ENCODE peak calls at places on chromosome 9, in eight cellular contexts. One of them, this sample, is unnamed.

GRCh38 chr9:87793292-87793691 is 67.4 kb downstream of the CTSL start:
- DNase-seq in uterus: no peak
- DNase-seq in spleen: no peak
- DNase-seq in vagina: no peak
- DNase-seq in HCT116: no peak
- DNase-seq in suprapubic skin: no peak
- DNase-seq in heart left ventricle: no peak
- DNase-seq in K562: peak
- DNase-seq in this sample: no peak

GRCh38 chr9:134208310-134208841 is 44.0 kb upstream of the RNU6ATAC start:
- DNase-seq in uterus: peak
- DNase-seq in spleen: peak
- DNase-seq in vagina: no peak
- DNase-seq in HCT116: no peak
- DNase-seq in suprapubic skin: peak
- DNase-seq in heart left ventricle: peak
- DNase-seq in K562: no peak
- DNase-seq in this sample: no peak

GRCh38 chr9:34997375-34997774 is 7.8 kb downstream of the DNAJB5 start:
- DNase-seq in uterus: no peak
- DNase-seq in spleen: no peak
- DNase-seq in vagina: no peak
- DNase-seq in HCT116: no peak
- DNase-seq in suprapubic skin: no peak
- DNase-seq in heart left ventricle: no peak
- DNase-seq in K562: peak
- DNase-seq in this sample: no peak

GRCh38 chr9:85208666-85209065 is 533.1 kb downstream of the AGTPBP1 start:
- DNase-seq in uterus: no peak
- DNase-seq in spleen: no peak
- DNase-seq in vagina: no peak
- DNase-seq in HCT116: no peak
- DNase-seq in suprapubic skin: no peak
- DNase-seq in heart left ventricle: no peak
- DNase-seq in K562: no peak
- DNase-seq in this sample: no peak

GRCh38 chr9:130866474-130866965 is 30.1 kb downstream of the QRFP start:
- DNase-seq in uterus: peak
- DNase-seq in spleen: peak
- DNase-seq in vagina: no peak
- DNase-seq in HCT116: peak
- DNase-seq in suprapubic skin: peak
- DNase-seq in heart left ventricle: peak
- DNase-seq in K562: peak
- DNase-seq in this sample: peak

GRCh38 chr9:129027224-129027684 is 877 bp downstream of the SH3GLB2 start:
- DNase-seq in uterus: no peak
- DNase-seq in spleen: no peak
- DNase-seq in vagina: no peak
- DNase-seq in HCT116: no peak
- DNase-seq in suprapubic skin: no peak
- DNase-seq in heart left ventricle: no peak
- DNase-seq in K562: no peak
- DNase-seq in this sample: no peak

GRCh38 chr9:89022071-89022721 is 30.9 kb downstream of the S1PR3 start:
- DNase-seq in uterus: peak
- DNase-seq in spleen: no peak
- DNase-seq in vagina: no peak
- DNase-seq in HCT116: no peak
- DNase-seq in suprapubic skin: no peak
- DNase-seq in heart left ventricle: no peak
- DNase-seq in K562: no peak
- DNase-seq in this sample: no peak

GRCh38 chr9:79962836-79963235 is 391.1 kb downstream of the TLE4 start:
- DNase-seq in uterus: no peak
- DNase-seq in spleen: no peak
- DNase-seq in vagina: no peak
- DNase-seq in HCT116: no peak
- DNase-seq in suprapubic skin: no peak
- DNase-seq in heart left ventricle: no peak
- DNase-seq in K562: no peak
- DNase-seq in this sample: no peak

GRCh38 chr9:99162759-99163364 is 57.9 kb downstream of the TGFBR1 start:
- DNase-seq in uterus: no peak
- DNase-seq in spleen: no peak
- DNase-seq in vagina: no peak
- DNase-seq in HCT116: peak
- DNase-seq in suprapubic skin: no peak
- DNase-seq in heart left ventricle: no peak
- DNase-seq in K562: peak
- DNase-seq in this sample: no peak

GRCh38 chr9:112174223-112174964 is 703 bp downstream of the SUSD1 start:
- DNase-seq in uterus: no peak
- DNase-seq in spleen: peak
- DNase-seq in vagina: no peak
- DNase-seq in HCT116: no peak
- DNase-seq in suprapubic skin: peak
- DNase-seq in heart left ventricle: peak
- DNase-seq in K562: peak
- DNase-seq in this sample: peak

GRCh38 chr9:91360551-91361293 is 996 bp downstream of the AUH start:
- DNase-seq in uterus: no peak
- DNase-seq in spleen: no peak
- DNase-seq in vagina: no peak
- DNase-seq in HCT116: no peak
- DNase-seq in suprapubic skin: no peak
- DNase-seq in heart left ventricle: no peak
- DNase-seq in K562: no peak
- DNase-seq in this sample: no peak

GRCh38 chr9:113617550-113617949 is 154.0 kb downstream of the RGS3 start:
- DNase-seq in uterus: no peak
- DNase-seq in spleen: no peak
- DNase-seq in vagina: no peak
- DNase-seq in HCT116: no peak
- DNase-seq in suprapubic skin: no peak
- DNase-seq in heart left ventricle: no peak
- DNase-seq in K562: no peak
- DNase-seq in this sample: no peak

GRCh38 chr9:113620016-113620376 is 156.5 kb downstream of the RGS3 start:
- DNase-seq in uterus: no peak
- DNase-seq in spleen: peak
- DNase-seq in vagina: no peak
- DNase-seq in HCT116: no peak
- DNase-seq in suprapubic skin: peak
- DNase-seq in heart left ventricle: no peak
- DNase-seq in K562: no peak
- DNase-seq in this sample: no peak

GRCh38 chr9:113620377-113621161 is 157.0 kb downstream of the RGS3 start:
- DNase-seq in uterus: peak
- DNase-seq in spleen: peak
- DNase-seq in vagina: peak
- DNase-seq in HCT116: peak
- DNase-seq in suprapubic skin: peak
- DNase-seq in heart left ventricle: peak
- DNase-seq in K562: no peak
- DNase-seq in this sample: peak

GRCh38 chr9:113621309-113621791 is 157.8 kb downstream of the RGS3 start:
- DNase-seq in uterus: peak
- DNase-seq in spleen: peak
- DNase-seq in vagina: peak
- DNase-seq in HCT116: no peak
- DNase-seq in suprapubic skin: peak
- DNase-seq in heart left ventricle: peak
- DNase-seq in K562: no peak
- DNase-seq in this sample: peak

DNA sequence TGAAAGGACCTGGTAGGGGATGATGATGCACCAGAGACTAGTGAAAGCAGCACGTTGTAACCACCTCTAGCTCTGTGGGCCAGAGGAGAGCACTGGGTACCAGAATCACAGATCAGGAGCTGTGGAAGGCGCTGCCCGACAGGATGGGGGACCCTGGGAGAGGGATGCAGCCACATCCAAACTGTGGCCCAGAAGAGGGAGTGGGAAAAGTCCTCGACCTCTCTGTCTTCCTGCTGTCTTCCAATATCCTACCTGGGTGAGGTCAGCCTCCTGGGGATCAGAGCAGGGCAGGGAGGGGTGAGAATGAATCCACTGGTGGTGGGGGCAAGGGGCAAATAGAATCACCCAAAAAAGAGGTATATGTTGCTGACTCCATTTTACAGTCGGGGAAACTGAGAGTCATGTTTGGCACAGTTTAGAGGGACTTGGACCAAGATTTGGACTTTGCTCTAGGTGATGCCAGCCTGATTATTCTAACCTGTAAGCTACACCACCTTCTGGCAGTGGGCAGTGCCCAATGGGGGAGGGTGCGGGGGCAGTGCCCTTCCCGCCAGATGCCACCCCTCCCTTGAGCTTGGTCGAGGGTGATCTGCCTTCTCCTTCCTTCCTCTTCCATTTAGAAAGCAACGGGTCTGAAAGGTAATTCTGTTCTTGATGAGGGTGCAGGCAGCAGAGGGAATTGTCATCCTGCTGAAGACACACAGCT is 155.8 kb downstream of the RGS3 start:
- DNase-seq in uterus: no peak
- DNase-seq in spleen: peak
- DNase-seq in vagina: no peak
- DNase-seq in HCT116: no peak
- DNase-seq in suprapubic skin: peak
- DNase-seq in heart left ventricle: no peak
- DNase-seq in K562: no peak
- DNase-seq in this sample: peak
- TF ChIP-seq POLR2A in uterus: no peak
- TF ChIP-seq POLR2A in spleen: no peak
- TF ChIP-seq POLR2A in vagina: no peak
- TF ChIP-seq POLR2A in HCT116: no peak
- TF ChIP-seq POLR2A in suprapubic skin: no peak
- TF ChIP-seq POLR2A in heart left ventricle: no peak
- TF ChIP-seq POLR2A in K562: no peak
- TF ChIP-seq POLR2A in this sample: no peak

DNA sequence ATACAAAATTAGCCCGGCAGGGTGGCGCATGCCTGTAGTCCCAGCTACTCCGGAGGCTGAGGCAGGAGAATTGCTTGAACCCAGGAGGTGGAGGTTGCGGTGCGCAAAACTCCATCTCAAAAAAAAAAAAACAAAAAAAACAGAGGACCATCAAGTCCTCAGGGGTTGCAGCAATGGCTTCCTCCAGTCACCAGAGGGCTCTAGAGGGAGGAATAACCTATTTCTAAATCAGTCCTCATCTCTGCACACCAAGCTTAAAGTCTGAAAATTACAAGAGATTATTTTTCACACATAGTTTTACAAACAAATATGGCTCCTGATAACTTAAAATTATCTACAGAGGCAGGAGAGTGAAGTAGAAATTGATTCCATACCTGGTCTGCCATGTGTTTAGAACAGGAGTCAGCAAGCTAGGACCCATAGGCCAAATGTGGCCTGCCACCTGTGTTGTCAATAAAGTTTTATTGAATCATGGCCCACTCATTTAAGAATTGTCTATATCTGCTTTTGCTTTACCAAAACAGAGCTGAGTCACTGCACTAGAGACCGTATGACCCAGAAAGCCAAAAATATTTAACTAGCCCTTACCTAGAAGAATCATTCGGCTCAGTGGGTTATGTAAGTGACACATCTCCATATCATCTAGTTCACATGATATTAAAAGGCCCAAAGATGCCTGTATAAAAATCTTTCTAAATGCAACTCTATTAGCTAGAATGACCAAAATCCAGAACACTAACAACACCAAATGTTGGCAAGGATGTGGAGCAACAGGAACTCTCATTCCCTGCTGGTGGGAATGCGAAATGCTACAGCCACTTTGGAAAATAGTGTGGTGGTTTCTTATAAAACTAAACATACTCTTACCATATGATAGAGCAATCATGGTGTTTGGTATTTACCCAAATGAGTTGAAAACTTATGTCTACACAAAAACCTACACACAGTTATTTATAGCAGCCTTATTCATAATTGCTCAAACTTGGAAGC is 207.7 kb downstream of the FRMD3 start:
- DNase-seq in uterus: no peak
- DNase-seq in spleen: no peak
- DNase-seq in vagina: no peak
- DNase-seq in HCT116: no peak
- DNase-seq in suprapubic skin: no peak
- DNase-seq in heart left ventricle: no peak
- DNase-seq in K562: peak
- DNase-seq in this sample: no peak
- TF ChIP-seq CTCF in uterus: no peak
- TF ChIP-seq CTCF in spleen: no peak
- TF ChIP-seq CTCF in vagina: no peak
- TF ChIP-seq CTCF in HCT116: no peak
- TF ChIP-seq CTCF in suprapubic skin: no peak
- TF ChIP-seq CTCF in heart left ventricle: no peak
- TF ChIP-seq CTCF in K562: peak
- TF ChIP-seq CTCF in this sample: no peak

DNA sequence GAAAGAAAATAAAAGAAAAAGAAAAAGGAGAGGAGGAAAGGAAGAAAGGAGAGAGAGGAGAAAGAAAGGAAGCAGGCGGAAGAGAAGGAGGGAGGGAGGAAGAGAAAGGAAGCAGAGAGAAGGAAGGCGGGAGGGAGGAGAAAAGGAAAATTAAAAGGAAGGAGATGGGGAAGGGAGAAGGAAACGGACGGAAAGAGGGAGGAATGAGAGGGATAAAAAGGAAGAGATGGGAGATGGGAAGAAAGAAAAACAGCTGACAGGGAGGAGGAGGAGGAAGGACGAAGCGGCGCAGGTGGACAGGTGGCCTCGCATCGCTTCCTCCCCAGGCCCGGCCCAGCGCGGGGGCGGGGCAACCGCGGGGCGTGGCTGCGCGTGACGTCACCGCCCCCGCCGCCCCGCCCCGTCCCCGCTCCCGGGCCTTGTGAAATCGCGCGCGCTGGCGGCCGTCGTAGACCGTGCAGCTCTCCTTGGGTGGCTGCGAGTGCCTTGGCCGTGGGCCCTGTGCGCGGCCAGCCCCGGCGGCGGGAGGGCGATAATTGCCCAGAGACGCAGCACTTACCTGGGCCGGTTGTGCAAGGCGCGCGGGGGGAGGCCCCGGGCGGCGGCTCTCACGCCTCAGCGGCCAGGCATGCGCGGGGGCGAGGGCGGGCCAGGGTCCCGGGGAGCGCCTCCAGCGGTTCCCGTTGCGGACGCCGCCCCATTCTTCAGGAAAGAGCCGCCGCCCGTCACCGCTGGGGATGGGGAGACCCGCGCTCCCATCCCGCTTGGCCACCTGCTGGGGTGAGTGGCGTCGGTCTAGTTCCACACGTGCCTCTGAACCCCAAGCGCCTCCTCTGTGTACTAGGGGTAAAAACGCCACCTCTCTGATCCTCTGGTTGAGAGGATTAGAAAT is 49.6 kb upstream of the FOXE1 start:
- DNase-seq in uterus: peak
- DNase-seq in spleen: peak
- DNase-seq in vagina: no peak
- DNase-seq in HCT116: peak
- DNase-seq in suprapubic skin: peak
- DNase-seq in heart left ventricle: peak
- DNase-seq in K562: peak
- DNase-seq in this sample: peak
- TF ChIP-seq POLR2A in uterus: peak
- TF ChIP-seq POLR2A in spleen: no peak
- TF ChIP-seq POLR2A in vagina: no peak
- TF ChIP-seq POLR2A in HCT116: peak
- TF ChIP-seq POLR2A in suprapubic skin: no peak
- TF ChIP-seq POLR2A in heart left ventricle: no peak
- TF ChIP-seq POLR2A in K562: no peak
- TF ChIP-seq POLR2A in this sample: no peak

GRCh38 chr9:136949817-136950655 is 2.0 kb upstream of the LCN12 start:
- DNase-seq in uterus: peak
- DNase-seq in spleen: peak
- DNase-seq in vagina: no peak
- DNase-seq in HCT116: peak
- DNase-seq in suprapubic skin: peak
- DNase-seq in heart left ventricle: peak
- DNase-seq in K562: peak
- DNase-seq in this sample: peak
- TF ChIP-seq CTCF in uterus: no peak
- TF ChIP-seq CTCF in spleen: peak
- TF ChIP-seq CTCF in vagina: no peak
- TF ChIP-seq CTCF in HCT116: no peak
- TF ChIP-seq CTCF in suprapubic skin: no peak
- TF ChIP-seq CTCF in heart left ventricle: no peak
- TF ChIP-seq CTCF in K562: peak
- TF ChIP-seq CTCF in this sample: peak